ENCODE peak calls at places on chromosomes 1 and 21, in ten cellular contexts. One of them, this sample, is unnamed.

GRCh38 chr1:55362558-55362957 is 147.4 kb upstream of the USP24 start:
- DNase-seq in GM19239: no peak
- DNase-seq in stimulated activated CD8-positive, alpha-beta memory T cell treated with anti-CD3 and anti-CD28 coated beads, Interleukin-15, amount 100 ng/mL, for 24 hours: no peak
- DNase-seq in bronchial epithelial cell: peak; percentile 23
- DNase-seq in brain pericyte: no peak
- DNase-seq in ELR: peak; percentile 75
- DNase-seq in epithelial cell of esophagus: peak; percentile 38
- DNase-seq in activated T-helper 1 cell treated with anti-CD3 and anti-CD28 coated beads, Interleukin-12 subunit alpha, Interleukin-12 subunit beta, Interleukin-2, Interleukin-4 antibody, amounts not matched to agents 30 ng/mL and 10 ng/mL and 1 ng/mL, durations not matched to agents 14 hours and 24 hours and 36 hours: no peak
- DNase-seq in NCI-H2171: no peak
- DNase-seq in anterior cingulate cortex: no peak
- DNase-seq in this sample: peak; percentile 34

GRCh38 chr21:31425158-31425557 is 81.1 kb upstream of the TIAM1 start:
- DNase-seq in NCI-H2171: no peak
- DNase-seq in GM19239: no peak
- DNase-seq in brain pericyte: no peak
- DNase-seq in stimulated activated CD8-positive, alpha-beta memory T cell treated with anti-CD3 and anti-CD28 coated beads, Interleukin-15, amount 100 ng/mL, for 24 hours: no peak
- DNase-seq in activated T-helper 1 cell treated with anti-CD3 and anti-CD28 coated beads, Interleukin-12 subunit alpha, Interleukin-12 subunit beta, Interleukin-2, Interleukin-4 antibody, amounts not matched to agents 30 ng/mL and 10 ng/mL and 1 ng/mL, durations not matched to agents 14 hours and 24 hours and 36 hours: no peak
- DNase-seq in ELR: no peak
- DNase-seq in anterior cingulate cortex: no peak
- DNase-seq in bronchial epithelial cell: no peak
- DNase-seq in epithelial cell of esophagus: no peak
- DNase-seq in this sample: no peak

GRCh38 chr1:158362501-158362900 is 8.8 kb downstream of the CD1E start:
- DNase-seq in brain pericyte: no peak
- DNase-seq in activated T-helper 1 cell treated with anti-CD3 and anti-CD28 coated beads, Interleukin-12 subunit alpha, Interleukin-12 subunit beta, Interleukin-2, Interleukin-4 antibody, amounts not matched to agents 30 ng/mL and 10 ng/mL and 1 ng/mL, durations not matched to agents 14 hours and 24 hours and 36 hours: no peak
- DNase-seq in anterior cingulate cortex: no peak
- DNase-seq in bronchial epithelial cell: no peak
- DNase-seq in stimulated activated CD8-positive, alpha-beta memory T cell treated with anti-CD3 and anti-CD28 coated beads, Interleukin-15, amount 100 ng/mL, for 24 hours: no peak
- DNase-seq in ELR: no peak
- DNase-seq in NCI-H2171: no peak
- DNase-seq in GM19239: no peak
- DNase-seq in epithelial cell of esophagus: no peak
- DNase-seq in this sample: no peak

GRCh38 chr1:36570478-36571060 is 87.9 kb upstream of the CSF3R start:
- DNase-seq in epithelial cell of esophagus: no peak
- DNase-seq in activated T-helper 1 cell treated with anti-CD3 and anti-CD28 coated beads, Interleukin-12 subunit alpha, Interleukin-12 subunit beta, Interleukin-2, Interleukin-4 antibody, amounts not matched to agents 30 ng/mL and 10 ng/mL and 1 ng/mL, durations not matched to agents 14 hours and 24 hours and 36 hours: no peak
- DNase-seq in bronchial epithelial cell: no peak
- DNase-seq in stimulated activated CD8-positive, alpha-beta memory T cell treated with anti-CD3 and anti-CD28 coated beads, Interleukin-15, amount 100 ng/mL, for 24 hours: no peak
- DNase-seq in anterior cingulate cortex: no peak
- DNase-seq in NCI-H2171: no peak
- DNase-seq in GM19239: no peak
- DNase-seq in brain pericyte: no peak
- DNase-seq in ELR: no peak
- DNase-seq in this sample: no peak

GRCh38 chr1:228316589-228317387 is 89.8 kb downstream of the TRIM11 start:
- DNase-seq in GM19239: no peak
- DNase-seq in bronchial epithelial cell: no peak
- DNase-seq in brain pericyte: no peak
- DNase-seq in anterior cingulate cortex: no peak
- DNase-seq in activated T-helper 1 cell treated with anti-CD3 and anti-CD28 coated beads, Interleukin-12 subunit alpha, Interleukin-12 subunit beta, Interleukin-2, Interleukin-4 antibody, amounts not matched to agents 30 ng/mL and 10 ng/mL and 1 ng/mL, durations not matched to agents 14 hours and 24 hours and 36 hours: no peak
- DNase-seq in NCI-H2171: no peak
- DNase-seq in ELR: no peak
- DNase-seq in stimulated activated CD8-positive, alpha-beta memory T cell treated with anti-CD3 and anti-CD28 coated beads, Interleukin-15, amount 100 ng/mL, for 24 hours: no peak
- DNase-seq in epithelial cell of esophagus: no peak
- DNase-seq in this sample: no peak

GRCh38 chr1:213183036-213183672 is 132.1 kb downstream of the RPS6KC1 start:
- DNase-seq in epithelial cell of esophagus: no peak
- DNase-seq in brain pericyte: no peak
- DNase-seq in stimulated activated CD8-positive, alpha-beta memory T cell treated with anti-CD3 and anti-CD28 coated beads, Interleukin-15, amount 100 ng/mL, for 24 hours: no peak
- DNase-seq in NCI-H2171: no peak
- DNase-seq in anterior cingulate cortex: no peak
- DNase-seq in ELR: no peak
- DNase-seq in GM19239: no peak
- DNase-seq in activated T-helper 1 cell treated with anti-CD3 and anti-CD28 coated beads, Interleukin-12 subunit alpha, Interleukin-12 subunit beta, Interleukin-2, Interleukin-4 antibody, amounts not matched to agents 30 ng/mL and 10 ng/mL and 1 ng/mL, durations not matched to agents 14 hours and 24 hours and 36 hours: no peak
- DNase-seq in bronchial epithelial cell: no peak
- DNase-seq in this sample: no peak

GRCh38 chr1:183416850-183417690 is 1.1 kb downstream of the NMNAT2 start:
- DNase-seq in activated T-helper 1 cell treated with anti-CD3 and anti-CD28 coated beads, Interleukin-12 subunit alpha, Interleukin-12 subunit beta, Interleukin-2, Interleukin-4 antibody, amounts not matched to agents 30 ng/mL and 10 ng/mL and 1 ng/mL, durations not matched to agents 14 hours and 24 hours and 36 hours: peak; percentile 17
- DNase-seq in anterior cingulate cortex: peak; percentile 24
- DNase-seq in brain pericyte: peak; percentile 10
- DNase-seq in ELR: peak; percentile 40
- DNase-seq in epithelial cell of esophagus: peak; percentile 69
- DNase-seq in GM19239: peak; percentile 17
- DNase-seq in stimulated activated CD8-positive, alpha-beta memory T cell treated with anti-CD3 and anti-CD28 coated beads, Interleukin-15, amount 100 ng/mL, for 24 hours: no peak
- DNase-seq in bronchial epithelial cell: peak; percentile 34
- DNase-seq in NCI-H2171: peak; percentile 65
- DNase-seq in this sample: no peak

GRCh38 chr1:25150998-25151397 is 81.3 kb downstream of the SYF2 start:
- DNase-seq in anterior cingulate cortex: no peak
- DNase-seq in NCI-H2171: no peak
- DNase-seq in activated T-helper 1 cell treated with anti-CD3 and anti-CD28 coated beads, Interleukin-12 subunit alpha, Interleukin-12 subunit beta, Interleukin-2, Interleukin-4 antibody, amounts not matched to agents 30 ng/mL and 10 ng/mL and 1 ng/mL, durations not matched to agents 14 hours and 24 hours and 36 hours: no peak
- DNase-seq in brain pericyte: no peak
- DNase-seq in stimulated activated CD8-positive, alpha-beta memory T cell treated with anti-CD3 and anti-CD28 coated beads, Interleukin-15, amount 100 ng/mL, for 24 hours: no peak
- DNase-seq in bronchial epithelial cell: no peak
- DNase-seq in epithelial cell of esophagus: no peak
- DNase-seq in ELR: no peak
- DNase-seq in GM19239: no peak
- DNase-seq in this sample: no peak

GRCh38 chr21:19864456-19864855 is 1133.8 kb upstream of the NCAM2 start:
- DNase-seq in activated T-helper 1 cell treated with anti-CD3 and anti-CD28 coated beads, Interleukin-12 subunit alpha, Interleukin-12 subunit beta, Interleukin-2, Interleukin-4 antibody, amounts not matched to agents 30 ng/mL and 10 ng/mL and 1 ng/mL, durations not matched to agents 14 hours and 24 hours and 36 hours: no peak
- DNase-seq in brain pericyte: no peak
- DNase-seq in epithelial cell of esophagus: no peak
- DNase-seq in stimulated activated CD8-positive, alpha-beta memory T cell treated with anti-CD3 and anti-CD28 coated beads, Interleukin-15, amount 100 ng/mL, for 24 hours: no peak
- DNase-seq in NCI-H2171: no peak
- DNase-seq in ELR: no peak
- DNase-seq in anterior cingulate cortex: no peak
- DNase-seq in GM19239: no peak
- DNase-seq in bronchial epithelial cell: no peak
- DNase-seq in this sample: no peak

This sample was measured in MCF 10A.